ENCODE peak calls at places on chromosome 1, in six cellular contexts. V is T-cell, P is amniotic stem cell, D is endothelial cell, L is NCI-H774, A is hepatic stellate cell. M is an unnamed sample.

GRCh38 chr1:113247355-113247754 is 143.0 kb upstream of the MAGI3 start:
- DNase-seq in V (no peak), P (no peak), D (no peak), L (no peak), A (no peak), M (no peak)

GRCh38 chr1:176843352-176844297 is 320.9 kb downstream of the ASTN1 start:
- DNase-seq in V (no peak), P (no peak), D (peak), L (peak), A (peak), M (peak)

GRCh38 chr1:117038236-117038635 is 21.9 kb upstream of the TTF2 start:
- DNase-seq in V (no peak), P (no peak), D (no peak), L (no peak), A (no peak), M (no peak)

GRCh38 chr1:9400425-9401079 is 107.9 kb downstream of the SPSB1 start:
- DNase-seq in V (no peak), P (no peak), D (no peak), L (no peak), A (no peak), M (no peak)

GRCh38 chr1:79040424-79041089 is 34.0 kb upstream of the ADGRL4 start:
- DNase-seq in V (no peak), P (no peak), D (no peak), L (no peak), A (no peak), M (no peak)

GRCh38 chr1:117616967-117617366 is 11.1 kb downstream of the TENT5C start:
- DNase-seq in V (no peak), P (no peak), D (no peak), L (no peak), A (no peak), M (no peak)

GRCh38 chr1:20361805-20362381 is 71.2 kb downstream of the VWA5B1 start:
- DNase-seq in V (no peak), P (no peak), D (peak), L (no peak), A (peak), M (peak)

GRCh38 chr1:186747661-186748060 is 67.4 kb upstream of the PTGS2 start:
- DNase-seq in V (no peak), P (no peak), D (no peak), L (no peak), A (no peak), M (no peak)

GRCh38 chr1:228018961-228019721 is 12.3 kb downstream of the WNT3A start:
- DNase-seq in V (no peak), P (no peak), D (no peak), L (no peak), A (no peak), M (peak)

GRCh38 chr1:14983277-14983676 is 170.3 kb upstream of the TMEM51 start:
- DNase-seq in V (no peak), P (no peak), D (no peak), L (no peak), A (no peak), M (no peak)

M was measured in psoas muscle.